ENCODE peak calls at places on chromosomes 6 and 20, in five cellular contexts. F is foreskin keratinocyte, I is left ventricle myocardium superior, L is T-helper 1 cell, E is A172. G is an unnamed sample.

GRCh38 chr6:148934956-148935355 is 188.1 kb downstream of the UST start:
- DNase-seq in F (no peak), I (no peak), L (no peak), E (no peak), G (no peak)

GRCh38 chr20:57400821-57401564 is 9.8 kb downstream of the RBM38 start:
- DNase-seq in F (no peak), I (peak), L (no peak), E (peak), G (no peak)

GRCh38 chr20:1533059-1533458 is 24.4 kb downstream of the SIRPD start:
- DNase-seq in F (no peak), I (no peak), L (no peak), E (peak), G (no peak)

GRCh38 chr20:47681977-47682812 is 103.1 kb downstream of the SULF2 start:
- DNase-seq in F (no peak), I (peak), L (no peak), E (peak), G (no peak)

GRCh38 chr20:8663424-8663823 is 405.5 kb upstream of the PLCB4 start:
- DNase-seq in F (no peak), I (no peak), L (no peak), E (no peak), G (no peak)

GRCh38 chr6:149211046-149211571 is 106.4 kb upstream of the TAB2 start:
- DNase-seq in F (no peak), I (no peak), L (no peak), E (peak), G (no peak)

GRCh38 chr20:63378115-63378429 is 16.9 kb upstream of the CHRNA4 start:
- DNase-seq in F (no peak), I (no peak), L (no peak), E (no peak), G (no peak)

GRCh38 chr20:25025091-25025861 is 32.7 kb downstream of the ACSS1 start:
- DNase-seq in F (no peak), I (no peak), L (no peak), E (no peak), G (no peak)

GRCh38 chr6:137709424-137710281 is 157.4 kb upstream of the TNFAIP3 start:
- DNase-seq in F (peak), I (no peak), L (no peak), E (no peak), G (no peak)

GRCh38 chr6:72552938-72553337 is 68.9 kb upstream of the KCNQ5 start:
- DNase-seq in F (peak), I (no peak), L (no peak), E (peak), G (peak)

GRCh38 chr6:139776051-139776450 is 401.6 kb upstream of the CITED2 start:
- DNase-seq in F (no peak), I (no peak), L (no peak), E (no peak), G (no peak)

GRCh38 chr6:43933111-43933885 is 163.3 kb downstream of the VEGFA start:
- DNase-seq in F (no peak), I (no peak), L (no peak), E (no peak), G (no peak)

GRCh38 chr6:37021356-37022129 is 16.1 kb downstream of the FGD2 start:
- DNase-seq in F (peak), I (no peak), L (peak), E (peak), G (no peak)

GRCh38 chr6:117615981-117616961 is 14.0 kb upstream of the GOPC start:
- DNase-seq in F (no peak), I (no peak), L (peak), E (peak), G (no peak)

GRCh38 chr6:128597004-128597403 is 76.6 kb upstream of the PTPRK start:
- DNase-seq in F (no peak), I (no peak), L (no peak), E (no peak), G (no peak)

GRCh38 chr6:136317023-136317649 is 27.5 kb upstream of the BCLAF1 start:
- DNase-seq in F (peak), I (no peak), L (peak), E (peak), G (peak)

GRCh38 chr6:85798934-85799490 is 156.3 kb upstream of the SYNCRIP start:
- DNase-seq in F (no peak), I (no peak), L (no peak), E (no peak), G (no peak)

GRCh38 chr20:32165836-32166545 is 41.6 kb downstream of the PLAGL2 start:
- DNase-seq in F (no peak), I (no peak), L (no peak), E (no peak), G (no peak)